ENCODE peak calls at places on chromosomes 4 and X, in six cellular contexts. R, I, M, L, W and F are unnamed samples.

GRCh38 chrX:106917830-106918500 is 2.2 kb upstream of the CLDN2 start:
- DNase-seq in R (no peak), I (no peak), M (no peak), L (peak), W (no peak), F (no peak)

GRCh38 chr4:148166132-148166531 is 276.1 kb downstream of the NR3C2 start:
- DNase-seq in R (no peak), I (no peak), M (peak), L (no peak), W (no peak), F (peak)

GRCh38 chr4:25253072-25253447 is 19.2 kb downstream of the PI4K2B start:
- DNase-seq in R (peak), I (no peak), M (no peak), L (peak), W (no peak), F (no peak)

GRCh38 chrX:151151668-151152267 is 24.6 kb upstream of the GPR50 start:
- DNase-seq in R (peak), I (no peak), M (no peak), L (peak), W (no peak), F (peak)

GRCh38 chrX:132031867-132032266 is 8.8 kb downstream of the STK26 start:
- DNase-seq in R (no peak), I (no peak), M (no peak), L (no peak), W (no peak), F (no peak)

GRCh38 chr4:121421594-121421993 is 40.8 kb upstream of the QRFPR start:
- DNase-seq in R (no peak), I (no peak), M (no peak), L (no peak), W (no peak), F (no peak)

GRCh38 chr4:48315728-48316630 is 25.4 kb upstream of the SLAIN2 start:
- DNase-seq in R (peak), I (no peak), M (no peak), L (peak), W (no peak), F (no peak)

GRCh38 chr4:90979551-90979950 is 852.4 kb downstream of the CCSER1 start:
- DNase-seq in R (no peak), I (no peak), M (no peak), L (no peak), W (no peak), F (no peak)

GRCh38 chr4:65391382-65391781 is 278.9 kb downstream of the EPHA5 start:
- DNase-seq in R (no peak), I (no peak), M (no peak), L (no peak), W (no peak), F (no peak)

GRCh38 chr4:110119347-110119746 is 79.1 kb downstream of the ELOVL6 start:
- DNase-seq in R (peak), I (no peak), M (no peak), L (peak), W (no peak), F (no peak)

GRCh38 chr4:7423801-7424552 is 10.8 kb downstream of the PSAPL1 start:
- DNase-seq in R (no peak), I (no peak), M (peak), L (no peak), W (no peak), F (peak)

GRCh38 chrX:132612990-132613564 is 124.2 kb upstream of the MBNL3 start:
- DNase-seq in R (peak), I (peak), M (peak), L (peak), W (peak), F (peak)

GRCh38 chr4:122218762-122219161 is 66.6 kb downstream of the BLTP1 start:
- DNase-seq in R (peak), I (no peak), M (no peak), L (no peak), W (no peak), F (no peak)

GRCh38 chrX:154484255-154485149 is 1.9 kb downstream of the UBL4A start:
- DNase-seq in R (no peak), I (peak), M (no peak), L (no peak), W (no peak), F (no peak)

GRCh38 chr4:47526281-47526680 is 41.2 kb downstream of the ATP10D start:
- DNase-seq in R (no peak), I (no peak), M (no peak), L (no peak), W (no peak), F (no peak)

GRCh38 chr4:100083289-100083688 is 107.0 kb downstream of the DDIT4L start:
- DNase-seq in R (no peak), I (no peak), M (no peak), L (no peak), W (no peak), F (no peak)

GRCh38 chrX:153032397-153033118 is 23.7 kb upstream of the PNMA3 start:
- DNase-seq in R (peak), I (peak), M (peak), L (peak), W (peak), F (peak)

GRCh38 chrX:68383540-68383939 is 49.8 kb downstream of the OPHN1 start:
- DNase-seq in R (no peak), I (no peak), M (no peak), L (no peak), W (no peak), F (no peak)

GRCh38 chr4:10413177-10413576 is 44.0 kb downstream of the ZNF518B start:
- DNase-seq in R (no peak), I (no peak), M (no peak), L (no peak), W (no peak), F (no peak)

GRCh38 chr4:185351691-185352090 is 44.0 kb downstream of the LRP2BP start:
- DNase-seq in R (no peak), I (no peak), M (no peak), L (no peak), W (no peak), F (no peak)

GRCh38 chr4:67126115-67126514 is 419.2 kb downstream of the CENPC start:
- DNase-seq in R (no peak), I (no peak), M (no peak), L (no peak), W (no peak), F (no peak)

DNA sequence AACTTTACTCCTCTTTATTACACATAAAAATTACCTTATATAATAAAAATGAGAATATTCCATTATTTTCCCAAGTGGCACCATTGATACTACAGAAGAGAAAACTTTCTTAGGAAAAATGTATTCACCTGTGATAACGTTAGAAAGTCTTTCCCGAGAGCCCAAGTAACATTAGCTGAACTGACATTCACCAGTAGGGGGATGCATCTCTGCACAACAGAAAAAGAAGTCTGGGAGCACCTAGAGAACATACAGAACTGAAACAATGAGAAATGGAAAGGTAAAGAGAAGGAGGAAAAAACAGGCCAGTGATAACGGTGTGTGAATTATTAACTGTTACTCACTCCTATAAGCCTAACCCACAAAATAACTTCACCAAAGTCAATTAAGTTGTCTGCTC is 423.3 kb downstream of the CENPC start:
- DNase-seq in R (peak), I (no peak), M (no peak), L (peak), W (no peak), F (no peak)
- TF ChIP-seq CTCF in R (peak), I (no peak), M (no peak), L (peak), W (no peak), F (no peak)

DNA sequence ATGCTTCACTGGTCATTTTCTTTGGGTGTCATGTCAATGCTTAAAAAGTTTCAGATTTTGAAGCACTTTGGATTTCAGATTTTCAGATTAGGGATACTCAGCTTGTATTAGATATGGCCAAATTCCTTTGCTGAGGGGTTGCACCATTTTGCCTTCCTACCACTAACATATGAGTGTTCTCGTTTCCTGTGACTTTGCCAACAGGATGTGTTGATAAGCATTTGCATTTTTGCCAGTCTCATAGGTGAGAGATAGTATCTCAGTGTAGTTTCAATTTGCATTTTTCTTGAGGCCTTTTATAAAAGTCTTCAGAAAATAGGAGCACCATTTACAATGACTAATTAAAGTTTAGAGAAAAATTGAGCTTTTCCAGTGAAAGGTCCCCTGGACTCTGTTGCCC is 71.6 kb upstream of the CLCN4 start:
- DNase-seq in R (no peak), I (no peak), M (no peak), L (peak), W (no peak), F (no peak)
- H3K4me3 ChIP-seq in R (no peak), I (no peak), M (no peak), L (no peak), W (no peak), F (no peak)

GRCh38 chr4:86536166-86536565 is 57.9 kb upstream of the PTPN13 start:
- DNase-seq in R (no peak), I (no peak), M (no peak), L (no peak), W (no peak), F (no peak)
- H3K27ac ChIP-seq in R (no peak), I (no peak), M (no peak), L (no peak), W (no peak), F (no peak)

GRCh38 chrX:81957900-81958545 is 756.1 kb downstream of the SH3BGRL start:
- DNase-seq in R (peak), I (no peak), M (no peak), L (peak), W (no peak), F (no peak)
- TF ChIP-seq CTCF in R (no peak), I (no peak), M (no peak), L (peak), W (peak), F (peak)